ENCODE peak calls at places on chromosome 21, in nine cellular contexts. V is psoas muscle; O is testis; X is heart right ventricle; R is brain microvascular endothelial cell; A is thyroid gland; J is colonic mucosa; T is fibroblast of lung; L is CD8-positive, alpha-beta memory T cell. W is an unnamed sample.

GRCh38 chr21:37670883-37671282 is 245.4 kb downstream of the KCNJ6 start:
- DNase-seq in V (no peak), O (no peak), X (no peak), R (peak; percentile 28), A (no peak), J (no peak), T (peak; percentile 39), L (no peak), W (no peak)

GRCh38 chr21:29075706-29076447 is 2.4 kb upstream of the CCT8 start:
- DNase-seq in V (no peak), O (no peak), X (no peak), R (no peak), A (no peak), J (no peak), T (no peak), L (no peak), W (no peak)

GRCh38 chr21:21921410-21922232 is 923.4 kb downstream of the NCAM2 start:
- DNase-seq in V (no peak), O (no peak), X (no peak), R (no peak), A (no peak), J (no peak), T (peak; percentile 37), L (no peak), W (peak; percentile 1)

GRCh38 chr21:35268817-35269216 is 219.7 kb upstream of the RUNX1 start:
- DNase-seq in V (no peak), O (no peak), X (no peak), R (no peak), A (no peak), J (no peak), T (no peak), L (no peak), W (no peak)

GRCh38 chr21:39633043-39633442 is 20.3 kb downstream of the B3GALT5 start:
- DNase-seq in V (no peak), O (no peak), X (no peak), R (peak; percentile 36), A (no peak), J (peak; percentile 18), T (peak; percentile 42), L (no peak), W (no peak)

GRCh38 chr21:40143822-40144525 is 276.7 kb downstream of the PCP4 start:
- DNase-seq in V (peak; percentile 23), O (peak; percentile 80), X (peak; percentile 24), R (peak; percentile 9), A (peak; percentile 71), J (peak; percentile 43), T (peak; percentile 37), L (no peak), W (no peak)

GRCh38 chr21:37746849-37747248 is 169.4 kb downstream of the KCNJ6 start:
- DNase-seq in V (no peak), O (no peak), X (no peak), R (no peak), A (no peak), J (no peak), T (no peak), L (no peak), W (no peak)

GRCh38 chr21:24223625-24224024 is 1383.7 kb downstream of the MRPL39 start:
- DNase-seq in V (no peak), O (no peak), X (no peak), R (no peak), A (no peak), J (no peak), T (peak; percentile 1), L (no peak), W (no peak)

GRCh38 chr21:29540289-29540688 is 241.6 kb downstream of the BACH1 start:
- DNase-seq in V (no peak), O (no peak), X (no peak), R (no peak), A (no peak), J (no peak), T (peak; percentile 2), L (no peak), W (no peak)

GRCh38 chr21:25895565-25896205 is 160.9 kb downstream of the GABPA start:
- DNase-seq in V (no peak), O (no peak), X (no peak), R (no peak), A (no peak), J (no peak), T (peak; percentile 66), L (no peak), W (peak; percentile 22)

GRCh38 chr21:39727401-39728120 is 17.4 kb upstream of the IGSF5 start:
- DNase-seq in V (no peak), O (no peak), X (no peak), R (no peak), A (no peak), J (no peak), T (no peak), L (no peak), W (no peak)

GRCh38 chr21:24280591-24280990 is 1326.7 kb downstream of the MRPL39 start:
- DNase-seq in V (no peak), O (no peak), X (no peak), R (no peak), A (no peak), J (no peak), T (peak; percentile 56), L (no peak), W (no peak)

GRCh38 chr21:24023936-24024335 is 1583.3 kb downstream of the MRPL39 start:
- DNase-seq in V (no peak), O (no peak), X (no peak), R (no peak), A (no peak), J (no peak), T (no peak), L (no peak), W (no peak)

GRCh38 chr21:20728691-20729090 is 269.5 kb upstream of the NCAM2 start:
- DNase-seq in V (no peak), O (no peak), X (no peak), R (no peak), A (no peak), J (peak; percentile 54), T (no peak), L (no peak), W (no peak)

GRCh38 chr21:41620541-41620940 is 112.6 kb upstream of the TMPRSS2 start:
- DNase-seq in V (no peak), O (no peak), X (no peak), R (no peak), A (no peak), J (no peak), T (no peak), L (no peak), W (no peak)
- H3K36me3 ChIP-seq in V (no peaks in the 10 kb centered on the region), O (no peaks in the 10 kb centered on the region), X (no peaks in the 10 kb centered on the region), R (no peaks in the 10 kb centered on the region), A (no peaks in the 10 kb centered on the region), J (no peaks in the 10 kb centered on the region), T (no peaks in the 10 kb centered on the region), L (no peaks in the 10 kb centered on the region), W (no peaks in the 10 kb centered on the region)

GRCh38 chr21:43012596-43012995 is 38.2 kb downstream of the PKNOX1 start:
- DNase-seq in V (no peak), O (no peak), X (no peak), R (no peak), A (no peak), J (no peak), T (no peak), L (no peak), W (no peak)
- H3K36me3 ChIP-seq in V (peaks cover 4% of the 10 kb centered on the region), O (no peaks in the 10 kb centered on the region), X (peaks cover 8% of the 10 kb centered on the region), R (peaks cover 5% of the 10 kb centered on the region), A (peaks cover 6% of the 10 kb centered on the region), J (peaks cover 5% of the 10 kb centered on the region), T (peaks cover 8% of the 10 kb centered on the region), L (peaks cover 10% of the 10 kb centered on the region), W (peaks cover 53% of the 10 kb centered on the region)

DNA sequence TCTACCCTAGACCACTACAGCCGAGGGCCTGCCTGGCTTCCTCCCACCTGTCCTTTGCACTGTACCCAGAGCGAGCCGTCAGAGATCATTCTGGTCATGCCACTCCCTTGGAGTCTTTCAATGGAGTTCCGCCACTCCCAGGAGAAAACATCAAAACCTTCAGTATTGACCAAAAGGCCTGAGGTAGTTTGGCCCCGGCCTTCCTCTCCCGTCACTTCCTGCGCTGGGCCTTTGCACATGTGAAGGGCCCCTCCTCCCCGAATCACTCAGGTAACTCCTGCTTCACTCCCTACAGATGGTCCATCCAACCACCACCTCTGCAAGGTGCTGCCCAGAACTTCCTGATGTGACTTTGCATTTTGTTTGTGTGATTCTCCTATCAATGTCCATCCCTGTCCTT is 26.6 kb downstream of the UBE2G2 start:
- DNase-seq in V (no peak), O (no peak), X (no peak), R (no peak), A (no peak), J (no peak), T (no peak), L (no peak), W (no peak)
- H3K36me3 ChIP-seq in V (peaks cover 9% of the 10 kb centered on the region), O (no peaks in the 10 kb centered on the region), X (peaks cover 4% of the 10 kb centered on the region), R (peaks cover 29% of the 10 kb centered on the region), A (peaks cover 14% of the 10 kb centered on the region), J (peaks cover 8% of the 10 kb centered on the region), T (peaks cover 16% of the 10 kb centered on the region), L (peaks cover 39% of the 10 kb centered on the region), W (peaks cover 76% of the 10 kb centered on the region)

DNA sequence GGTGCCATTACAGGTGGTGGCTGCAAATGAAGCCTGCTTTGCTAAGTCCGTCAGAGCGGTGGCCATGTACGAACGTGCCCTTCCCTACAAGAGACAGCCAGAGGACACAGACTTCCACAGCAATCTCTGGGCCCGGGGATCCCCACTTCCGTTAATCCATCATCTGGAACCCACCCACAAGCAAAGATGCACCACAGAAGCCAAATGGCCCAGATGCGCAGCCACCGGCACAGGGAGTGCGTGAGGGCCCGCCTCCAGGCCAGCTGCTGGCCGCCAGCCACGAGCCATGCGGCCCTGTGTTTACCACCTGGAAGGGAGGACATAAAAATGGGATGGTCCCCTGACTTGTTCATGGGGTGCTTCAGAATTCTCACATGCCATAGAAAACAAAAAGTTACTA is 22.1 kb downstream of the MRAP start:
- DNase-seq in V (no peak), O (no peak), X (no peak), R (no peak), A (no peak), J (no peak), T (no peak), L (no peak), W (no peak)
- H3K36me3 ChIP-seq in V (peaks cover 16% of the 10 kb centered on the region), O (no peaks in the 10 kb centered on the region), X (peaks cover 4% of the 10 kb centered on the region), R (peaks cover 89% of the 10 kb centered on the region), A (peaks cover 84% of the 10 kb centered on the region), J (no peaks in the 10 kb centered on the region), T (peaks cover 27% of the 10 kb centered on the region), L (peaks cover 67% of the 10 kb centered on the region), W (peaks cover 85% of the 10 kb centered on the region)

GRCh38 chr21:33898546-33898945 is 17.1 kb downstream of the ATP5PO start:
- DNase-seq in V (no peak), O (no peak), X (no peak), R (peak; percentile 21), A (no peak), J (no peak), T (no peak), L (no peak), W (no peak)

GRCh38 chr21:33899199-33899598 is 16.4 kb downstream of the ATP5PO start:
- DNase-seq in V (no peak), O (no peak), X (no peak), R (no peak), A (no peak), J (no peak), T (peak; percentile 28), L (no peak), W (no peak)

GRCh38 chr21:33904041-33904440 is 11.6 kb downstream of the ATP5PO start:
- DNase-seq in V (no peak), O (peak; percentile 86), X (no peak), R (no peak), A (no peak), J (no peak), T (no peak), L (no peak), W (no peak)

GRCh38 chr21:33902349-33902748 is 13.3 kb downstream of the ATP5PO start:
- DNase-seq in V (peak; percentile 40), O (no peak), X (no peak), R (no peak), A (no peak), J (no peak), T (no peak), L (no peak), W (no peak)

GRCh38 chr21:33901421-33902288 is 13.9 kb downstream of the ATP5PO start:
- DNase-seq in V (peak; percentile 47), O (peak; percentile 51), X (no peak), R (peak; percentile 65), A (peak; percentile 39), J (no peak), T (peak; percentile 63), L (no peak), W (no peak)
- H3K36me3 ChIP-seq in V (peaks cover 10% of the 10 kb centered on the region), O (no peaks in the 10 kb centered on the region), X (peaks cover 3% of the 10 kb centered on the region), R (peaks cover 37% of the 10 kb centered on the region), A (peaks cover 39% of the 10 kb centered on the region), J (no peaks in the 10 kb centered on the region), T (peaks cover 13% of the 10 kb centered on the region), L (peaks cover 29% of the 10 kb centered on the region), W (peaks cover 52% of the 10 kb centered on the region)

W was measured in CD4-positive, CD25-positive, alpha-beta regulatory T cell.